ENCODE peak calls at places on chromosomes 7 and 10, in four cellular contexts. U is HuH-7.5, R is uterus, N is astrocyte of the spinal cord. M is an unnamed sample.

GRCh38 chr7:151920533-151920932 is 35.7 kb upstream of the GALNTL5 start:
- DNase-seq in U (no peak), R (no peak), N (no peak), M (no peak)

GRCh38 chr10:112807013-112807412 is 143.0 kb upstream of the TCF7L2 start:
- DNase-seq in U (no peak), R (no peak), N (no peak), M (no peak)

GRCh38 chr10:123663522-123663921 is 2.6 kb upstream of the GPR26 start:
- DNase-seq in U (no peak), R (no peak), N (no peak), M (no peak)

GRCh38 chr10:103502849-103503660 is 9.6 kb downstream of the NEURL1 start:
- DNase-seq in U (no peak), R (peak), N (no peak), M (peak)

GRCh38 chr10:116910924-116911323 is 61.6 kb downstream of the ENO4 start:
- DNase-seq in U (no peak), R (no peak), N (no peak), M (no peak)

GRCh38 chr10:11159543-11160215 is 142.0 kb downstream of the CELF2 start:
- DNase-seq in U (no peak), R (no peak), N (no peak), M (no peak)

GRCh38 chr7:82413237-82413636 is 30.3 kb downstream of the CACNA2D1 start:
- DNase-seq in U (no peak), R (no peak), N (peak), M (no peak)

GRCh38 chr10:32713560-32713959 is 244.5 kb downstream of the ITGB1 start:
- DNase-seq in U (no peak), R (no peak), N (no peak), M (peak)

GRCh38 chr10:7787150-7787856 is 490 bp downstream of the KIN start:
- DNase-seq in U (no peak), R (no peak), N (peak), M (no peak)

GRCh38 chr10:16853201-16853600 is 36.0 kb upstream of the RSU1 start:
- DNase-seq in U (no peak), R (no peak), N (peak), M (peak)

GRCh38 chr10:128498746-128499145 is 372.5 kb upstream of the MKI67 start:
- DNase-seq in U (no peak), R (no peak), N (no peak), M (no peak)

GRCh38 chr7:130521552-130521951 is 29.7 kb downstream of the MEST start:
- DNase-seq in U (no peak), R (no peak), N (no peak), M (no peak)